ENCODE peak calls at places on chromosomes 5 and 9, in four cellular contexts. E is psoas muscle; H is Caco-2; C is CD4-positive, alpha-beta memory T cell. V is an unnamed sample.

GRCh38 chr5:92421937-92422336 is 1038.8 kb upstream of the ARRDC3 start:
- DNase-seq in C (no peak), E (no peak), H (no peak), V (no peak)

GRCh38 chr5:55580042-55580441 is 45.3 kb upstream of the PLPP1 start:
- DNase-seq in H (no peak), E (no peak), C (no peak), V (no peak)

GRCh38 chr9:135990468-135991429 is 29.6 kb upstream of the UBAC1 start:
- DNase-seq in H (peak), C (peak), E (peak), V (peak)

GRCh38 chr9:134554750-134555655 is 86.6 kb upstream of the COL5A1 start:
- DNase-seq in H (no peak), C (no peak), E (no peak), V (no peak)

GRCh38 chr5:96151891-96152290 is 190.2 kb upstream of the ELL2 start:
- DNase-seq in C (no peak), H (no peak), E (no peak), V (no peak)

GRCh38 chr5:6302099-6302498 is 76.2 kb downstream of the MED10 start:
- DNase-seq in C (no peak), H (no peak), E (no peak), V (no peak)

GRCh38 chr5:82422751-82423181 is 144.6 kb upstream of the RPS23 start:
- DNase-seq in C (no peak), H (no peak), E (peak), V (no peak)

GRCh38 chr5:167255931-167256330 is 1035.5 kb upstream of the WWC1 start:
- DNase-seq in C (no peak), E (no peak), H (no peak), V (no peak)

GRCh38 chr5:35294976-35295375 is 64.7 kb upstream of the PRLR start:
- DNase-seq in H (no peak), C (no peak), E (no peak), V (no peak)

GRCh38 chr9:124964604-124965003 is 23.7 kb upstream of the GOLGA1 start:
- DNase-seq in E (no peak), H (no peak), C (no peak), V (no peak)

GRCh38 chr9:2086971-2087370 is 71.8 kb downstream of the SMARCA2 start:
- DNase-seq in C (no peak), E (no peak), H (no peak), V (no peak)

GRCh38 chr9:69885474-69885929 is 64.9 kb downstream of the CFAP95 start:
- DNase-seq in E (no peak), C (no peak), H (no peak), V (no peak)

GRCh38 chr9:123438821-123439220 is 82.8 kb downstream of the CRB2 start:
- DNase-seq in H (no peak), C (no peak), E (no peak), V (no peak)

GRCh38 chr5:172840077-172840777 is 6.2 kb downstream of the ERGIC1 start:
- DNase-seq in C (no peak), H (no peak), E (no peak), V (no peak)

GRCh38 chr5:169097374-169097831 is 203.5 kb downstream of the SLIT3 start:
- DNase-seq in H (no peak), E (no peak), C (no peak), V (no peak)

GRCh38 chr5:127648997-127649550 is at the start of gene CTXN3:
- DNase-seq in H (no peak), C (no peak), E (no peak), V (no peak)

GRCh38 chr9:114430443-114430842 is 42.7 kb upstream of the AKNA start:
- DNase-seq in E (no peak), H (peak), C (no peak), V (no peak)

GRCh38 chr5:136749016-136749415 is 383.7 kb upstream of the TRPC7 start:
- DNase-seq in H (no peak), E (no peak), C (no peak), V (no peak)

GRCh38 chr5:111596705-111597104 is 84.4 kb upstream of the STARD4 start:
- DNase-seq in E (no peak), H (no peak), C (no peak), V (no peak)

GRCh38 chr5:132334812-132335211 is 34.7 kb upstream of the SLC22A5 start:
- DNase-seq in H (no peak), C (no peak), E (no peak), V (no peak)

GRCh38 chr5:168578006-168578405 is 1.2 kb downstream of the PANK3 start:
- DNase-seq in E (no peak), C (no peak), H (no peak), V (no peak)

GRCh38 chr9:613771-614347 is 227.6 kb upstream of the DMRT1 start:
- DNase-seq in E (peak), C (peak), H (peak), V (peak)

GRCh38 chr9:80648336-80648735 is 1041.0 kb downstream of the TLE1 start:
- DNase-seq in E (no peak), C (no peak), H (no peak), V (no peak)

GRCh38 chr5:76867827-76868693 is 18.2 kb downstream of the S100Z start:
- DNase-seq in E (peak), H (peak), C (peak), V (peak)

GRCh38 chr5:174504266-174504726 is 220.1 kb upstream of the MSX2 start:
- DNase-seq in C (no peak), H (no peak), E (no peak), V (no peak)

GRCh38 chr9:37529111-37529510 is 43.4 kb downstream of the POLR1E start:
- DNase-seq in H (no peak), C (peak), E (no peak), V (no peak)

GRCh38 chr9:135086597-135087488 is 625 bp upstream of the OLFM1 start:
- DNase-seq in H (no peak), C (no peak), E (no peak), V (no peak)

GRCh38 chr5:108634251-108634950 is 113.3 kb upstream of the FER start:
- DNase-seq in E (no peak), H (no peak), C (no peak), V (no peak)

GRCh38 chr5:75510417-75510835 is 1.0 kb downstream of the CERT1 start:
- DNase-seq in H (no peak), E (peak), C (no peak), V (no peak)

GRCh38 chr5:9251379-9251980 is 294.4 kb downstream of the SEMA5A start:
- DNase-seq in C (no peak), E (no peak), H (no peak), V (no peak)

GRCh38 chr5:128036961-128037360 is 46.6 kb upstream of the SLC12A2 start:
- DNase-seq in H (no peak), E (no peak), C (no peak), V (no peak)

GRCh38 chr9:129816501-129817435 is 7.2 kb downstream of the TOR1A start:
- DNase-seq in E (no peak), C (no peak), H (no peak), V (no peak)

GRCh38 chr5:132807163-132807838 is 5.8 kb upstream of the SOWAHA start:
- DNase-seq in H (peak), C (no peak), E (no peak), V (no peak)

GRCh38 chr9:126411225-126411947 is 84.8 kb downstream of the MVB12B start:
- DNase-seq in C (peak), H (no peak), E (no peak), V (peak)

GRCh38 chr5:68171101-68171558 is 44.4 kb upstream of the PIK3R1 start:
- DNase-seq in C (no peak), H (no peak), E (peak), V (no peak)

DNA sequence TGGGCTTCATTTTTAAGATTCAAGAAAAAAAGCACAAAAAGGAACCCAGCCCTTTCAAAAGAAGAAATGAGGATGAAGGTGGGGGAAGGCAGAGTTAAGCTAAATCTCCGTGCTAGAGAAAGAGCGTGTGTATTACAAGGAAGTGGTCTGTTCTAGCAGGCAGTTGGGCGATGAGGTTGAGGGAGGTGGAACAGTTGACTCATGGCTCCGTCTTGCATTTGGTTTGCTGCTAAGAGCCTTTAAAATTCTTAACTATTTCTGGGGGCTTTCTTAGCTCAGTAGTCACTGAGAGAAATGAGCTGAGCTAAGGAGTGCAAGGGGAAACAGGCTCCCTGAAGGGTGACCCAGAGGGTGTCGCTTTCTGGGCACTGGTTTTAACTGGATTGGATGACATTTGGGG is 117.4 kb downstream of the GCNT1 start:
- DNase-seq in H (no peak), E (no peak), C (peak), V (no peak)
- H3K4me3 ChIP-seq in H (no peak), E (no peak), C (no peak), V (no peak)

GRCh38 chr9:72873456-72873855 is 79.4 kb downstream of the ALDH1A1 start:
- DNase-seq in H (no peak), C (no peak), E (no peak), V (no peak)

GRCh38 chr9:72872718-72873117 is 80.1 kb downstream of the ALDH1A1 start:
- DNase-seq in C (no peak), E (no peak), H (no peak), V (no peak)

GRCh38 chr9:72871685-72872084 is 81.2 kb downstream of the ALDH1A1 start:
- DNase-seq in H (no peak), C (no peak), E (no peak), V (no peak)

GRCh38 chr9:72874344-72874743 is 78.5 kb downstream of the ALDH1A1 start:
- DNase-seq in E (no peak), H (no peak), C (no peak), V (no peak)

DNA sequence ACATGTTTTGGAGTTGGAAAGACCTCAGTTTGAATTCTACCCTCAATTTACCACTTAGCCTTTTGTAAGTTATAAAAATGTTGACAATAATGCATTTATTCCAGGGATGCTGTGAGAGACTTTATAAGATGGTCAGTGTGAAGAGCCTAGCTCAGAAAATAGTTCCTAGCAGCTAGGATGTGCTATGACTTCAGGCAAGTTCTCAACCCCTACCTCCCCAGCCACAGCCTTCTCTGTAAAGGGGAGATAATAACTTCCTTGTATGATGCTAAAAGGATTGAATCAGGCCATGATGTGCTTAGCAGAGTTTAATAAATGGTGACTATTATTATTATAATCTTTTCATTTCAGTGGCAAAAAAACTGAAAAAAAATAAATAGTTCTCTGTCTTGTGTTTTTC is 77.6 kb downstream of the ALDH1A1 start:
- DNase-seq in H (no peak), C (no peak), E (no peak), V (no peak)
- H3K4me3 ChIP-seq in H (no peak), C (no peak), E (no peak), V (no peak)

DNA sequence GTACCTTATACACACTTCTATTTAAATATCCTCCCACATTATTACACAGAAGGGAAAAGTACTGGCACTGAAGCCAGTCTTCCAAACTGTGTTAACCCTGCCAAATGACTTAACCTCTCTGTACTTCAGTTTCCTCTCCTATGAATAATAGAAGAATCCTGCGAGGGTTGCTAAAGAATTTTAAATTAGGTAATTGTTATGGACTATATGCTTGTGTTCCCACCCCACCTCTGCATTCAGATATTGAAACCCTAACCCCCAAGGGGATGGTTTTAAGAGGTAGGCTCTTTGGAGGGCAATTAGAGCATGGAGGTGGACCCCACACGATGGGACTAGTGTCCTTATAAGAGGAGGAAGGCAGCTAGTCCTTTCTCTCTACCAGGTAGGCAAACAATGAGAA is 72.7 kb downstream of the TTLL11 start:
- DNase-seq in E (no peak), H (no peak), C (no peak), V (no peak)
- H3K4me3 ChIP-seq in E (no peak), H (no peak), C (no peak), V (no peak)

GRCh38 chr5:145856285-145856818 is 16.5 kb downstream of the GRXCR2 start:
- DNase-seq in E (peak), C (no peak), H (peak), V (no peak)
- H3K4me3 ChIP-seq in E (peak), C (no peak), H (no peak), V (no peak)